ENCODE peak calls at places on chromosomes 12 and 14, in ten cellular contexts. One of them, this sample, is unnamed.

GRCh38 chr12:19198272-19198671 is 68.7 kb downstream of the PLEKHA5 start:
- DNase-seq in Jurkat, Clone E6-1: no peak
- DNase-seq in GM04504: no peak
- DNase-seq in GM10248: no peak
- DNase-seq in HEK293T: no peak
- DNase-seq in activated B cell treated with CpG ODN at 0.5 μM for 24 hours: no peak
- DNase-seq in EL: peak; percentile 92
- DNase-seq in stimulated activated CD4-positive, alpha-beta T cell treated with anti-CD3 and anti-CD28 coated beads, Interleukin-1b, Interleukin-23, amount 100 ng/mL, for 24 hours: no peak
- DNase-seq in SIG-M5: no peak
- DNase-seq in activated CD4-positive, alpha-beta T cell treated with anti-CD3 and anti-CD28 coated beads for 24 hours: no peak
- DNase-seq in this sample: no peak

GRCh38 chr14:54724772-54725325 is 157.9 kb downstream of the SAMD4A start:
- DNase-seq in Jurkat, Clone E6-1: no peak
- DNase-seq in GM04504: no peak
- DNase-seq in GM10248: no peak
- DNase-seq in HEK293T: no peak
- DNase-seq in activated B cell treated with CpG ODN at 0.5 μM for 24 hours: no peak
- DNase-seq in EL: no peak
- DNase-seq in stimulated activated CD4-positive, alpha-beta T cell treated with anti-CD3 and anti-CD28 coated beads, Interleukin-1b, Interleukin-23, amount 100 ng/mL, for 24 hours: no peak
- DNase-seq in SIG-M5: no peak
- DNase-seq in activated CD4-positive, alpha-beta T cell treated with anti-CD3 and anti-CD28 coated beads for 24 hours: no peak
- DNase-seq in this sample: no peak

GRCh38 chr14:38481939-38482678 is 226.2 kb upstream of the CLEC14A start:
- DNase-seq in Jurkat, Clone E6-1: no peak
- DNase-seq in GM04504: peak; percentile 46
- DNase-seq in GM10248: no peak
- DNase-seq in HEK293T: no peak
- DNase-seq in activated B cell treated with CpG ODN at 0.5 μM for 24 hours: no peak
- DNase-seq in EL: peak; percentile 27
- DNase-seq in stimulated activated CD4-positive, alpha-beta T cell treated with anti-CD3 and anti-CD28 coated beads, Interleukin-1b, Interleukin-23, amount 100 ng/mL, for 24 hours: no peak
- DNase-seq in SIG-M5: no peak
- DNase-seq in activated CD4-positive, alpha-beta T cell treated with anti-CD3 and anti-CD28 coated beads for 24 hours: no peak
- DNase-seq in this sample: no peak

GRCh38 chr12:3651585-3652424 is 101.1 kb downstream of the CRACR2A start:
- DNase-seq in Jurkat, Clone E6-1: no peak
- DNase-seq in GM04504: no peak
- DNase-seq in GM10248: no peak
- DNase-seq in HEK293T: no peak
- DNase-seq in activated B cell treated with CpG ODN at 0.5 μM for 24 hours: no peak
- DNase-seq in EL: no peak
- DNase-seq in stimulated activated CD4-positive, alpha-beta T cell treated with anti-CD3 and anti-CD28 coated beads, Interleukin-1b, Interleukin-23, amount 100 ng/mL, for 24 hours: no peak
- DNase-seq in SIG-M5: no peak
- DNase-seq in activated CD4-positive, alpha-beta T cell treated with anti-CD3 and anti-CD28 coated beads for 24 hours: no peak
- DNase-seq in this sample: no peak

GRCh38 chr12:118035194-118036041 is 18.9 kb downstream of the RFC5 start:
- DNase-seq in Jurkat, Clone E6-1: no peak
- DNase-seq in GM04504: no peak
- DNase-seq in GM10248: peak; percentile 67
- DNase-seq in HEK293T: no peak
- DNase-seq in activated B cell treated with CpG ODN at 0.5 μM for 24 hours: no peak
- DNase-seq in EL: peak; percentile 56
- DNase-seq in stimulated activated CD4-positive, alpha-beta T cell treated with anti-CD3 and anti-CD28 coated beads, Interleukin-1b, Interleukin-23, amount 100 ng/mL, for 24 hours: no peak
- DNase-seq in SIG-M5: no peak
- DNase-seq in activated CD4-positive, alpha-beta T cell treated with anti-CD3 and anti-CD28 coated beads for 24 hours: no peak
- DNase-seq in this sample: no peak

GRCh38 chr14:75769047-75769685 is 108.1 kb downstream of the TTLL5 start:
- DNase-seq in Jurkat, Clone E6-1: no peak
- DNase-seq in GM04504: no peak
- DNase-seq in GM10248: peak; percentile 10
- DNase-seq in HEK293T: no peak
- DNase-seq in activated B cell treated with CpG ODN at 0.5 μM for 24 hours: no peak
- DNase-seq in EL: no peak
- DNase-seq in stimulated activated CD4-positive, alpha-beta T cell treated with anti-CD3 and anti-CD28 coated beads, Interleukin-1b, Interleukin-23, amount 100 ng/mL, for 24 hours: no peak
- DNase-seq in SIG-M5: no peak
- DNase-seq in activated CD4-positive, alpha-beta T cell treated with anti-CD3 and anti-CD28 coated beads for 24 hours: no peak
- DNase-seq in this sample: no peak

GRCh38 chr12:120710805-120711296 is 593 bp downstream of the UNC119B start:
- DNase-seq in Jurkat, Clone E6-1: no peak
- DNase-seq in GM04504: no peak
- DNase-seq in GM10248: peak; percentile 50
- DNase-seq in HEK293T: peak; percentile 42
- DNase-seq in activated B cell treated with CpG ODN at 0.5 μM for 24 hours: peak; percentile 31
- DNase-seq in EL: no peak
- DNase-seq in stimulated activated CD4-positive, alpha-beta T cell treated with anti-CD3 and anti-CD28 coated beads, Interleukin-1b, Interleukin-23, amount 100 ng/mL, for 24 hours: no peak
- DNase-seq in SIG-M5: no peak
- DNase-seq in activated CD4-positive, alpha-beta T cell treated with anti-CD3 and anti-CD28 coated beads for 24 hours: no peak
- DNase-seq in this sample: no peak

GRCh38 chr12:33245459-33245858 is 194.2 kb downstream of the SYT10 start:
- DNase-seq in Jurkat, Clone E6-1: no peak
- DNase-seq in GM04504: no peak
- DNase-seq in GM10248: no peak
- DNase-seq in HEK293T: no peak
- DNase-seq in activated B cell treated with CpG ODN at 0.5 μM for 24 hours: no peak
- DNase-seq in EL: no peak
- DNase-seq in stimulated activated CD4-positive, alpha-beta T cell treated with anti-CD3 and anti-CD28 coated beads, Interleukin-1b, Interleukin-23, amount 100 ng/mL, for 24 hours: no peak
- DNase-seq in SIG-M5: no peak
- DNase-seq in activated CD4-positive, alpha-beta T cell treated with anti-CD3 and anti-CD28 coated beads for 24 hours: no peak
- DNase-seq in this sample: no peak

GRCh38 chr12:11771356-11771755 is 121.9 kb downstream of the ETV6 start:
- DNase-seq in Jurkat, Clone E6-1: no peak
- DNase-seq in GM04504: no peak
- DNase-seq in GM10248: peak; percentile 34
- DNase-seq in HEK293T: no peak
- DNase-seq in activated B cell treated with CpG ODN at 0.5 μM for 24 hours: no peak
- DNase-seq in EL: no peak
- DNase-seq in stimulated activated CD4-positive, alpha-beta T cell treated with anti-CD3 and anti-CD28 coated beads, Interleukin-1b, Interleukin-23, amount 100 ng/mL, for 24 hours: no peak
- DNase-seq in SIG-M5: no peak
- DNase-seq in activated CD4-positive, alpha-beta T cell treated with anti-CD3 and anti-CD28 coated beads for 24 hours: no peak
- DNase-seq in this sample: no peak

GRCh38 chr12:19780460-19780859 is 341.2 kb downstream of the AEBP2 start:
- DNase-seq in Jurkat, Clone E6-1: no peak
- DNase-seq in GM04504: no peak
- DNase-seq in GM10248: no peak
- DNase-seq in HEK293T: no peak
- DNase-seq in activated B cell treated with CpG ODN at 0.5 μM for 24 hours: no peak
- DNase-seq in EL: no peak
- DNase-seq in stimulated activated CD4-positive, alpha-beta T cell treated with anti-CD3 and anti-CD28 coated beads, Interleukin-1b, Interleukin-23, amount 100 ng/mL, for 24 hours: no peak
- DNase-seq in SIG-M5: no peak
- DNase-seq in activated CD4-positive, alpha-beta T cell treated with anti-CD3 and anti-CD28 coated beads for 24 hours: no peak
- DNase-seq in this sample: peak; percentile 39

GRCh38 chr12:54125950-54126695 is 62.7 kb downstream of the SMUG1 start:
- DNase-seq in Jurkat, Clone E6-1: no peak
- DNase-seq in GM04504: no peak
- DNase-seq in GM10248: no peak
- DNase-seq in HEK293T: peak; percentile 50
- DNase-seq in activated B cell treated with CpG ODN at 0.5 μM for 24 hours: peak; percentile 24
- DNase-seq in EL: peak; percentile 23
- DNase-seq in stimulated activated CD4-positive, alpha-beta T cell treated with anti-CD3 and anti-CD28 coated beads, Interleukin-1b, Interleukin-23, amount 100 ng/mL, for 24 hours: no peak
- DNase-seq in SIG-M5: no peak
- DNase-seq in activated CD4-positive, alpha-beta T cell treated with anti-CD3 and anti-CD28 coated beads for 24 hours: no peak
- DNase-seq in this sample: peak; percentile 66

This sample was measured in aorta.